ENCODE peak calls at places on chromosomes 16 and 17, in five cellular contexts. C is neural progenitor cell, M is mammary epithelial cell, W is astrocyte, A is IMR-90. D is an unnamed sample.
A peak's percentile ranks its signal among the peaks of the same experiment; 100 is the strongest.

GRCh38 chr16:27235938-27236245 is 32.6 kb downstream of the KDM8 start:
- DNase-seq in C (no peak), M (no peak), W (no peak), A (no peak), D (no peak)

GRCh38 chr17:73697872-73698271 is 53.6 kb upstream of the SDK2 start:
- DNase-seq in C (no peak), M (no peak), W (no peak), A (no peak), D (no peak)

GRCh38 chr17:58324409-58325288 is 3.9 kb downstream of the TSPOAP1 start:
- DNase-seq in C (peak; percentile 87), M (no peak), W (no peak), A (peak; percentile 18), D (peak; percentile 48)

GRCh38 chr17:77462553-77463497 is 322.1 kb downstream of the SEC14L1 start:
- DNase-seq in C (no peak), M (no peak), W (no peak), A (no peak), D (no peak)

GRCh38 chr16:58306327-58306726 is 11.5 kb upstream of the PRSS54 start:
- DNase-seq in C (no peak), M (peak; percentile 21), W (peak; percentile 6), A (peak; percentile 24), D (peak; percentile 38)

GRCh38 chr17:34639706-34640425 is 60.5 kb downstream of the TMEM132E start:
- DNase-seq in C (no peak), M (no peak), W (no peak), A (no peak), D (no peak)

GRCh38 chr17:82787081-82787848 is 35.4 kb downstream of the TBCD start:
- DNase-seq in C (no peak), M (peak; percentile 97), W (peak; percentile 79), A (no peak), D (peak; percentile 98)

GRCh38 chr16:71479420-71479819 is 9.7 kb downstream of the ZNF19 start:
- DNase-seq in C (peak; percentile 60), M (no peak), W (no peak), A (peak; percentile 34), D (peak; percentile 52)

GRCh38 chr17:42520540-42520951 is 15.5 kb upstream of the NAGLU start:
- DNase-seq in C (peak; percentile 36), M (no peak), W (no peak), A (no peak), D (peak; percentile 50)

GRCh38 chr16:70529051-70529777 is 5.6 kb downstream of the SF3B3 start:
- DNase-seq in C (no peak), M (peak; percentile 55), W (peak; percentile 52), A (peak; percentile 79), D (peak; percentile 87)

GRCh38 chr16:28572659-28573510 is 19.2 kb downstream of the SGF29 start:
- DNase-seq in C (peak; percentile 63), M (no peak), W (no peak), A (peak; percentile 14), D (peak; percentile 19)

GRCh38 chr16:17162560-17162959 is 308.2 kb downstream of the XYLT1 start:
- DNase-seq in C (no peak), M (no peak), W (no peak), A (no peak), D (peak; percentile 48)

GRCh38 chr16:1674751-1675664 is 3.1 kb upstream of the JPT2 start:
- DNase-seq in C (no peak), M (peak; percentile 67), W (peak; percentile 80), A (peak; percentile 79), D (peak; percentile 85)

GRCh38 chr16:66475232-66475631 is 48.1 kb downstream of the BEAN1 start:
- DNase-seq in C (no peak), M (no peak), W (no peak), A (no peak), D (no peak)

GRCh38 chr16:87461466-87461975 is 31.3 kb downstream of the ZCCHC14 start:
- DNase-seq in C (peak; percentile 89), M (peak; percentile 93), W (peak; percentile 26), A (no peak), D (peak; percentile 54)

GRCh38 chr17:20156196-20157077 is 147.3 kb downstream of the SPECC1 start:
- DNase-seq in C (peak; percentile 80), M (peak; percentile 86), W (peak; percentile 36), A (peak; percentile 25), D (peak; percentile 47)

GRCh38 chr17:13594310-13594709 is 7.4 kb downstream of the HS3ST3A1 start:
- DNase-seq in C (no peak), M (no peak), W (no peak), A (no peak), D (peak; percentile 38)
- H3K4me2 ChIP-seq in C (no peak overlapping the region), M (no peak overlapping the region), W (peak overlapping the region; percentile 92), A (peak overlapping the region; percentile 4), D (peak overlapping the region; percentile 99)

GRCh38 chr17:17264430-17264829 is 16.6 kb downstream of the COPS3 start:
- DNase-seq in C (no peak), M (no peak), W (no peak), A (no peak), D (no peak)

GRCh38 chr17:17275991-17276390 is 5.1 kb downstream of the COPS3 start:
- DNase-seq in C (no peak), M (no peak), W (no peak), A (no peak), D (no peak)

GRCh38 chr17:17269926-17270773 is 10.9 kb downstream of the COPS3 start:
- DNase-seq in C (peak; percentile 13), M (no peak), W (no peak), A (no peak), D (no peak)
- H2AFZ ChIP-seq in C (no peak overlapping the region), M (no peak overlapping the region), W (no peak overlapping the region), A (no peak overlapping the region), D (no peak overlapping the region)

GRCh38 chr17:81393684-81394376 is 1.4 kb upstream of the BAHCC1 start:
- DNase-seq in C (peak; percentile 100), M (peak; percentile 99), W (peak; percentile 97), A (peak; percentile 99), D (peak; percentile 100)
- H3K4me1 ChIP-seq in C (peaks cover 45% of the 10 kb centered on the region), M (peaks cover 39% of the 10 kb centered on the region), W (peaks cover 46% of the 10 kb centered on the region), A (peaks cover 21% of the 10 kb centered on the region), D (peaks cover 33% of the 10 kb centered on the region)

GRCh38 chr16:50195276-50195675 is 42.2 kb downstream of the TENT4B start:
- DNase-seq in C (no peak), M (peak; percentile 65), W (peak; percentile 60), A (peak; percentile 72), D (peak; percentile 68)

GRCh38 chr16:50193594-50193993 is 40.5 kb downstream of the TENT4B start:
- DNase-seq in C (no peak), M (peak; percentile 78), W (peak; percentile 66), A (peak; percentile 16), D (peak; percentile 70)

GRCh38 chr16:50197582-50197981 is 44.5 kb downstream of the TENT4B start:
- DNase-seq in C (no peak), M (no peak), W (no peak), A (no peak), D (no peak)

GRCh38 chr16:50196736-50197135 is 43.6 kb downstream of the TENT4B start:
- DNase-seq in C (no peak), M (peak; percentile 61), W (peak; percentile 36), A (peak; percentile 41), D (peak; percentile 38)

DNA sequence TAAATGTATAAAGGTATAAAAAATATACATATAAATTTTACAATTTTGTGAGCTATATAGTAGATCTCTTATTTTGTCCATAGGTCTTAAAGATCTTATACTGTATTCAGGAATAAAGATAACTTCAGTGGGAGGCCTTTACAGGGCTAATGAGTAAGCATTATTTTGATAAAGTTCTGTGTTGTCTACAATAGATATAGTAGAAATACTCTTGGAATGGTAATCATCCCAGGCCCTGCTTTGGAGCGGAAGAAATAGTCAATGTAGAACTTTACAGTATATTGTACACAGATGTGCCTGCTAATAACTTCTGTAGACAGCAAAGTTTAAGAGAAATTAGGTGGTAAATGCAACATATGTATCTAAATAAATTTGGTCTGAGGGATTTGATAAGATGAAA is 42.6 kb downstream of the TENT4B start:
- DNase-seq in C (no peak), M (no peak), W (no peak), A (peak; percentile 32), D (no peak)
- H3K4me2 ChIP-seq in C (no peak overlapping the region), M (peak overlapping the region; percentile 76), W (peak overlapping the region; percentile 79), A (peak overlapping the region; percentile 97), D (peak overlapping the region; percentile 94)

GRCh38 chr16:56964243-56965148 is 2.7 kb downstream of the CETP start:
- DNase-seq in C (peak; percentile 96), M (peak; percentile 60), W (peak; percentile 74), A (peak; percentile 84), D (peak; percentile 82)
- H2AFZ ChIP-seq in C (peak overlapping the region; percentile 96), M (no peak overlapping the region), W (no peak overlapping the region), A (peak overlapping the region; percentile 6), D (no peak overlapping the region)

DNA sequence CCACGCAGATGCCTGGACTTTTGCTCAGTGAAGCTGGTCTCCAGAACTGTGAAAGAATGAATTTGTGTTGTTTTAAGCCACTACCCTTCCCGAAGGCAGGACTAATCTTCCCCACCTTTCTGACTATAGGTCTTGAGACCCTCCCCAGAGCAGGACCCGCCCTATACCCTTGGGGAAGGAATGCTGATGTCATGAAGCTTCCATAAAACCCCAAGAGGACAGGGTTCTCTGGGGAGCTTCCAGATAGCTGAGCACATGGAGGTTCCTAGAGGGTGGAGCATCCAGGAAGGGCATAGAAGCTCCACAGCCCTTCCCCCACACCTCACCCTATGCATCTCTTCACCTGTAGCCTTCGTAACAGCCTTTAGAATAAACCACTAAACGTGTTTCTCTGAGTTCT is 287.8 kb downstream of the SOX9 start:
- DNase-seq in C (no peak), M (no peak), W (no peak), A (no peak), D (no peak)
- H3K4me1 ChIP-seq in C (peaks cover 4% of the 10 kb centered on the region), M (peaks cover 52% of the 10 kb centered on the region), W (peaks cover 47% of the 10 kb centered on the region), A (peaks cover 28% of the 10 kb centered on the region), D (peaks cover 40% of the 10 kb centered on the region)

GRCh38 chr16:11152205-11152604 is 103.8 kb downstream of the SOCS1 start:
- DNase-seq in C (no peak), M (no peak), W (no peak), A (no peak), D (no peak)
- H3K4me2 ChIP-seq in C (no peak overlapping the region), M (no peak overlapping the region), W (no peak overlapping the region), A (no peak overlapping the region), D (no peak overlapping the region)

DNA sequence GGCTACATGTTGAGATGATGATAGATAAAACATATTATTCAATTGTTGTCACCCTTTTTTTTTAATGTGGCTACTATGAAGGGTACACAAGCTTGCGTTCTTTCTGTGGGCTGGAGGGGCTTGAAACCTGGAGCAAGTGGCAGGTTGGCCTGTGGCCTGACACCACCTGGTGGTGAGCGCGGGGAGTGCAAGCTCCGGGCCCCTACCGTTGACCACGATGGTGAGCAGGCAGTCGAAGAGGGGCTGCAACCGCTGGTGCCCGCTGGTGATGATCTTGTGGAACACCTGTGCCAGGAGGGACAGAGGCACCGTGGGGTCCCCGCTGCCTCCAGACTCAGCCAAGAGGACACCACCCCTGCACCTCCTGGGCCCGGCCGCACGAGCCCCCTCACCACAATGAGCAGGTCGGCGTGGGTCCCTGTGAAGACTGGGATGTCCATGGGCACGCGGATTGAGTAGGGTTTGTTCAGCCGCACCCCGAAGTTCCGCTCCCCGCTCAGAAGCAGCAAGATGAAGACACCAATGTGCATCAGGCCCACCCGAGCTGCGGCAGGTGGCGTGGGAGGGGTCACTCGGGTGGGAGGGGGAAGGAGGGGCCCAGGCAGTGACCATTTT is 14.5 kb downstream of the HID1 start:
- DNase-seq in C (peak; percentile 79), M (peak; percentile 28), W (peak; percentile 6), A (peak; percentile 28), D (peak; percentile 56)
- H2AFZ ChIP-seq in C (no peak overlapping the region), M (no peak overlapping the region), W (no peak overlapping the region), A (peak overlapping the region; percentile 70), D (no peak overlapping the region)

D was measured in GM23248.